ENCODE peak calls at places on chromosomes 5 and 9, in ten cellular contexts. O, I, X, G, Q, N, V, D, H and R are unnamed samples.

GRCh38 chr9:36151306-36152210 is 15.0 kb downstream of the GLIPR2 start:
- DNase-seq in D (peak; percentile 65), I (no peak), H (peak; percentile 92), O (peak; percentile 57), N (peak; percentile 64), X (peak; percentile 80), V (peak; percentile 81), Q (peak; percentile 56), G (peak; percentile 59), R (no peak)

GRCh38 chr5:149015561-149015960 is 47.3 kb downstream of the SH3TC2 start:
- DNase-seq in G (no peak), I (no peak), V (no peak), D (no peak), H (no peak), N (no peak), O (no peak), Q (no peak), X (no peak), R (no peak)

GRCh38 chr9:135152608-135153337 is 65.3 kb downstream of the OLFM1 start:
- DNase-seq in H (no peak), G (no peak), X (no peak), N (no peak), I (peak; percentile 91), O (no peak), Q (no peak), D (no peak), V (no peak), R (no peak)

GRCh38 chr5:56060276-56061110 is 65.7 kb upstream of the IL6ST start:
- DNase-seq in I (no peak), N (no peak), V (no peak), Q (no peak), O (no peak), H (no peak), D (no peak), G (no peak), X (no peak), R (no peak)

GRCh38 chr9:33436445-33436844 is 10.9 kb downstream of the AQP3 start:
- DNase-seq in I (peak; percentile 74), H (no peak), V (no peak), D (no peak), G (no peak), X (no peak), N (no peak), O (no peak), Q (no peak), R (no peak)

GRCh38 chr5:11062379-11062778 is 301.3 kb upstream of the DAP start:
- DNase-seq in Q (no peak), V (no peak), I (no peak), X (no peak), N (peak; percentile 2), G (no peak), D (no peak), H (no peak), O (no peak), R (no peak)

GRCh38 chr5:140785905-140786686 is at the start of gene PCDHA1:
- DNase-seq in V (no peak), G (no peak), H (peak; percentile 13), O (no peak), Q (no peak), N (no peak), I (no peak), X (no peak), D (no peak), R (no peak)

GRCh38 chr9:127931092-127931881 is 710 bp upstream of the PIP5KL1 start:
- DNase-seq in V (no peak), D (no peak), G (no peak), O (no peak), I (peak; percentile 76), Q (no peak), N (peak; percentile 74), H (no peak), X (no peak), R (no peak)

GRCh38 chr5:3226171-3226570 is 369.5 kb upstream of the IRX1 start:
- DNase-seq in X (peak; percentile 28), Q (no peak), G (peak; percentile 30), D (no peak), I (no peak), V (no peak), H (no peak), O (no peak), N (no peak), R (no peak)

GRCh38 chr9:4090491-4090890 is 209.4 kb downstream of the GLIS3 start:
- DNase-seq in G (no peak), Q (no peak), V (no peak), X (no peak), H (no peak), D (no peak), O (no peak), N (no peak), I (peak; percentile 60), R (no peak)

GRCh38 chr5:15664961-15665360 is 165.0 kb downstream of the FBXL7 start:
- DNase-seq in G (no peak), V (no peak), O (no peak), I (no peak), X (no peak), D (no peak), H (no peak), Q (no peak), N (peak; percentile 45), R (no peak)

GRCh38 chr9:120935383-120935857 is 8.8 kb upstream of the TRAF1 start:
- DNase-seq in H (peak; percentile 44), O (peak; percentile 99), V (no peak), D (peak; percentile 99), G (peak; percentile 97), I (peak; percentile 21), X (peak; percentile 95), Q (peak; percentile 96), N (peak; percentile 91), R (peak; percentile 95)

GRCh38 chr5:87339986-87340385 is 72.3 kb downstream of the RASA1 start:
- DNase-seq in H (no peak), I (no peak), O (no peak), D (no peak), G (no peak), N (no peak), V (no peak), X (no peak), Q (no peak), R (no peak)

DNA sequence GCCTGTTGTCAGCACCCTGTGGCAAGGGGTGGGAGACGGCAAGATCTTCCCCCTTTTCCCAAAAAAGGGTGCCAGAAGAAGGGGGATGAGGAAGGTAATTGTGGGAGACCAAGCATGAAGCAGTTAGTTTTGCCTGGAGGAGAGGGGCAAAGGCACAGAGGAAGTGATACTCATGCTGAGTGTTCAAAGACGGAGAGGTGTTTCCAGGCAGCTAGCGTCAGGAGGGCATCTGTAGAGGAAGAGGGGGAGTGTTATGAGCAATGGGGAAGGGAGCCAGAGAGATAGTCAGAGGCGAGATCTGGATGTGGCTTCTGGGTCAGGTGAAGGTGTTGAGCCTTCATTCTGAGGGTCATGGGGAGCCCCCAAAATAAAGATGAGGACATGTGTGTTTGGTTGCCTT is 26.9 kb upstream of the ADAM19 start:
- DNase-seq in X (no peak), N (peak; percentile 65), O (no peak), V (no peak), I (no peak), G (no peak), Q (no peak), H (peak; percentile 76), D (no peak), R (no peak)
- H3K27ac ChIP-seq in X (peak overlapping the region; percentile 47), N (no peak overlapping the region), O (no peak overlapping the region), V (peak overlapping the region; percentile 30), I (no peak overlapping the region), G (no peak overlapping the region), Q (no peak overlapping the region), H (peak overlapping the region; percentile 73), D (no peak overlapping the region), R (no peak overlapping the region)

DNA sequence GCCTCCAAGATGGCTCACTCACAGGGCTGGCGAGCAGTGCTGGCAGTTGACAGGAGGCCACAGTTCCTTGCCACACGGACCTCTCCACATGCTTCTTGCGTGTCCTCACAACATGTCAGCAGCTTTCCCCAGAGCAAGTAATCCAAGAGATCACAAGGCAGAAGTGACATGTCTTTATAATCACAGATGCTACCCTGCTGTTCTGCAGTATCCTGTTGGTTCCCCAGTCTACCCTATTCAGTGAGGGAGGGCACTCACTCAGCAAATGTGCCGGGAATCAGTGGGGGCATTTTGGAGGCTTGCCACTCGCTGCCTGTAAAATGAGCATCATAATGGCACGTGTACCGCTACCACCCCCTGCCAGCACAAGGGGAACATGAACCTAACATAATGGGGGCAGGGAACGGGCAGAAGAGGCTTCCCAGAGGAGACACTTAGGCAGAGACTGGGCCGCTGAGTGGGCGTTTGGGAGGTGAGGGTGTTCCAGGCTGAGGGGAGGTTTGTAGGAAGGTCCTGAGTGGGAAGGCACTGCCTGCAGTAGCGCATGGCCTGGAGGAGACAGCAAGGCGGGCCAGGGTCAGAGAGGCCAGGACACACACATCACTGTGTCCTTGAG is 70.1 kb downstream of the EXOSC2 start:
- DNase-seq in G (no peak), D (no peak), O (no peak), V (no peak), I (no peak), N (no peak), X (no peak), H (no peak), Q (no peak), R (peak; percentile 44)
- TF ChIP-seq CTCF in G (no peak), D (no peak), O (no peak), V (no peak), I (no peak), N (no peak), X (no peak), H (no peak), Q (no peak), R (no peak)

GRCh38 chr5:127228540-127229184 is 61.9 kb upstream of the MEGF10 start:
- DNase-seq in Q (no peak), G (no peak), O (no peak), N (no peak), H (no peak), D (no peak), I (peak; percentile 68), V (no peak), X (no peak), R (no peak)
- H3K27ac ChIP-seq in Q (no peak overlapping the region), G (peak overlapping the region; percentile 46), O (peak overlapping the region; percentile 72), N (no peak overlapping the region), H (no peak overlapping the region), D (no peak overlapping the region), I (no peak overlapping the region), V (peak overlapping the region; percentile 62), X (no peak overlapping the region), R (no peak overlapping the region)

DNA sequence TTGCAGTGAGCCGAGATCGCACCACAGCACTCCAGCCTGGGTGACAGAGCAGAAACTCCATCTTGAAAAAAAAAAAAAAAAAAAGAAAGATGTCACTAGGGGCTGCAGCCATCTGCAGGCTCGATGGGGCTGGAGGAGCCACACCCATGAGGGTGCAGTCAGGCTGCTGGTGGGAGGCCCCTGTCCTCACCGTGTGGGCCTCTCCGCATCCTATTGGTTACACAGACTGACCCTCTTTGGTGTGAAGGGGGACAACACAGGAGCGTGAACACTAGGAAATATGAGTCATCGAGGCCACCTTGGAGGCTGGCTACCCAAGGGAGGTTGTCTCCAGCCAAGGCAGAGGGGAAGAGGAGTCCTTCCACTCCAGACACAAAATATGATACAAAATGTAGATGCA is 14.0 kb upstream of the FAM193B start:
- DNase-seq in V (no peak), D (no peak), I (no peak), G (no peak), O (no peak), Q (no peak), H (no peak), X (no peak), N (no peak), R (no peak)
- TF ChIP-seq CTCF in V (no peak), D (no peak), I (no peak), G (no peak), O (no peak), Q (no peak), H (no peak), X (no peak), N (no peak), R (no peak)